ENCODE peak calls at places on chromosomes 13 and 19, in ten cellular contexts. O is NCI-H524 treated with DMSO at 0.1 percent for 48 hours; M is mucosa of descending colon; U is activated T-cell treated with anti-CD3 and anti-CD28 coated beads for 4 hours; J is thyroid gland; W is ELF-1; N is mammary epithelial cell; P is GDM1; F is activated CD4-positive, alpha-beta T cell treated with anti-CD3 and anti-CD28 coated beads, Interleukin-2, amount 50 U/mL, for 24 hours; K is nucleus accumbens. Z is an unnamed sample.

GRCh38 chr13:28492527-28493367 is 2.2 kb downstream of the FLT1 start:
- DNase-seq in O (no peak), M (no peak), U (peak), J (no peak), W (no peak), N (no peak), P (no peak), F (peak), K (no peak), Z (no peak)

GRCh38 chr13:93963266-93964131 is 516.0 kb downstream of the DCT start:
- DNase-seq in O (no peak), M (no peak), U (no peak), J (no peak), W (no peak), N (no peak), P (no peak), F (no peak), K (no peak), Z (no peak)

GRCh38 chr19:41219924-41220567 is 1.0 kb downstream of the AXL start:
- DNase-seq in O (no peak), M (no peak), U (no peak), J (no peak), W (peak), N (peak), P (no peak), F (no peak), K (no peak), Z (peak)

GRCh38 chr19:39264306-39265290 is 3.6 kb upstream of the IFNL2 start:
- DNase-seq in O (no peak), M (no peak), U (no peak), J (no peak), W (peak), N (no peak), P (no peak), F (no peak), K (no peak), Z (no peak)

GRCh38 chr13:112747256-112747655 is 57.4 kb downstream of the ATP11A start:
- DNase-seq in O (no peak), M (no peak), U (no peak), J (peak), W (no peak), N (no peak), P (no peak), F (no peak), K (peak), Z (no peak)

GRCh38 chr13:30856004-30856790 is 49.9 kb upstream of the MEDAG start:
- DNase-seq in O (no peak), M (no peak), U (no peak), J (no peak), W (no peak), N (no peak), P (no peak), F (no peak), K (no peak), Z (no peak)

GRCh38 chr13:114082849-114083645 is 49.4 kb downstream of the RASA3 start:
- DNase-seq in O (no peak), M (no peak), U (no peak), J (no peak), W (peak), N (no peak), P (no peak), F (no peak), K (no peak), Z (no peak)

GRCh38 chr19:57016491-57016890 is 103.3 kb upstream of the USP29 start:
- DNase-seq in O (no peak), M (no peak), U (no peak), J (no peak), W (no peak), N (no peak), P (no peak), F (no peak), K (no peak), Z (no peak)

GRCh38 chr19:10812196-10812595 is 23.8 kb downstream of the TMED1 start:
- DNase-seq in O (no peak), M (no peak), U (no peak), J (no peak), W (peak), N (no peak), P (no peak), F (no peak), K (no peak), Z (peak)

GRCh38 chr13:109568273-109568900 is 218.0 kb downstream of the IRS2 start:
- DNase-seq in O (no peak), M (no peak), U (no peak), J (no peak), W (no peak), N (no peak), P (no peak), F (no peak), K (no peak), Z (no peak)

GRCh38 chr19:23415034-23415433 is 19.8 kb upstream of the ZNF91 start:
- DNase-seq in O (no peak), M (peak), U (no peak), J (peak), W (no peak), N (no peak), P (no peak), F (no peak), K (no peak), Z (no peak)

GRCh38 chr13:100483836-100484381 is 104.7 kb downstream of the GGACT start:
- DNase-seq in O (no peak), M (no peak), U (no peak), J (no peak), W (no peak), N (no peak), P (no peak), F (no peak), K (no peak), Z (no peak)

GRCh38 chr13:39527961-39528720 is 74.9 kb downstream of the LHFPL6 start:
- DNase-seq in O (no peak), M (no peak), U (no peak), J (no peak), W (peak), N (peak), P (no peak), F (no peak), K (no peak), Z (no peak)

GRCh38 chr19:47456721-47457478 is 14.8 kb downstream of the SLC8A2 start:
- DNase-seq in O (no peak), M (no peak), U (no peak), J (no peak), W (no peak), N (no peak), P (no peak), F (no peak), K (no peak), Z (no peak)

GRCh38 chr19:39247701-39248664 is 673 bp downstream of the IFNL4 start:
- DNase-seq in O (no peak), M (no peak), U (no peak), J (no peak), W (peak), N (no peak), P (no peak), F (no peak), K (no peak), Z (no peak)

GRCh38 chr19:7149956-7150705 is 80.6 kb downstream of the ZNF557 start:
- DNase-seq in O (no peak), M (no peak), U (no peak), J (no peak), W (no peak), N (no peak), P (no peak), F (no peak), K (no peak), Z (no peak)

GRCh38 chr13:34627499-34627898 is 314.6 kb upstream of the NBEA start:
- DNase-seq in O (no peak), M (no peak), U (no peak), J (no peak), W (peak), N (no peak), P (no peak), F (no peak), K (no peak), Z (no peak)

GRCh38 chr13:40103864-40104263 is 448.4 kb downstream of the COG6 start:
- DNase-seq in O (no peak), M (no peak), U (no peak), J (no peak), W (no peak), N (no peak), P (no peak), F (no peak), K (no peak), Z (no peak)

GRCh38 chr19:43711751-43712355 is 4.0 kb upstream of the IRGC start:
- DNase-seq in O (no peak), M (no peak), U (no peak), J (no peak), W (no peak), N (peak), P (no peak), F (no peak), K (no peak), Z (no peak)

GRCh38 chr13:93086329-93086728 is 140.3 kb upstream of the GPC6 start:
- DNase-seq in O (no peak), M (no peak), U (no peak), J (no peak), W (no peak), N (no peak), P (no peak), F (no peak), K (no peak), Z (no peak)

GRCh38 chr19:5341448-5341820 is 822 bp upstream of the PTPRS start:
- DNase-seq in O (no peak), M (no peak), U (no peak), J (no peak), W (no peak), N (no peak), P (no peak), F (no peak), K (no peak), Z (no peak)

GRCh38 chr13:76723551-76724232 is 162.5 kb downstream of the KCTD12 start:
- DNase-seq in O (no peak), M (no peak), U (no peak), J (no peak), W (peak), N (peak), P (peak), F (no peak), K (no peak), Z (no peak)

GRCh38 chr13:30696278-30697176 is 38.8 kb upstream of the ALOX5AP start:
- DNase-seq in O (no peak), M (no peak), U (no peak), J (no peak), W (peak), N (no peak), P (peak), F (no peak), K (no peak), Z (no peak)

GRCh38 chr13:40806241-40806640 is 16.8 kb downstream of the SLC25A15 start:
- DNase-seq in O (no peak), M (no peak), U (no peak), J (no peak), W (no peak), N (no peak), P (no peak), F (no peak), K (no peak), Z (no peak)

GRCh38 chr19:37920591-37921450 is 13.8 kb downstream of the SIPA1L3 start:
- DNase-seq in O (no peak), M (no peak), U (no peak), J (peak), W (no peak), N (no peak), P (no peak), F (no peak), K (no peak), Z (no peak)

GRCh38 chr19:34254552-34255432 is at the start of gene GARRE1:
- DNase-seq in O (no peak), M (peak), U (no peak), J (peak), W (peak), N (no peak), P (no peak), F (peak), K (no peak), Z (no peak)

GRCh38 chr19:55581828-55582223 is 1.2 kb upstream of the ZNF579 start:
- DNase-seq in O (no peak), M (no peak), U (no peak), J (peak), W (no peak), N (no peak), P (no peak), F (no peak), K (no peak), Z (no peak)

GRCh38 chr13:46586766-46587509 is 34.0 kb downstream of the LRCH1 start:
- DNase-seq in O (no peak), M (no peak), U (no peak), J (no peak), W (no peak), N (no peak), P (no peak), F (no peak), K (no peak), Z (no peak)

GRCh38 chr19:47512948-47513319 is 1.9 kb downstream of the NAPA start:
- DNase-seq in O (no peak), M (no peak), U (no peak), J (no peak), W (no peak), N (no peak), P (no peak), F (no peak), K (no peak), Z (no peak)

GRCh38 chr19:12574036-12574435 is 22.8 kb upstream of the ZNF564 start:
- DNase-seq in O (no peak), M (no peak), U (no peak), J (no peak), W (no peak), N (no peak), P (peak), F (no peak), K (no peak), Z (no peak)

GRCh38 chr13:66967825-66968597 is 262.1 kb downstream of the PCDH9 start:
- DNase-seq in O (no peak), M (no peak), U (no peak), J (no peak), W (no peak), N (no peak), P (no peak), F (no peak), K (no peak), Z (no peak)

GRCh38 chr19:14005381-14006084 is 587 bp downstream of the RFX1 start:
- DNase-seq in O (peak), M (peak), U (peak), J (peak), W (peak), N (peak), P (peak), F (peak), K (peak), Z (peak)

GRCh38 chr13:44050450-44051063 is 170.9 kb downstream of the LACC1 start:
- DNase-seq in O (no peak), M (no peak), U (no peak), J (no peak), W (no peak), N (peak), P (no peak), F (no peak), K (no peak), Z (no peak)

GRCh38 chr13:113814435-113814821 is 49.4 kb downstream of the GAS6 start:
- DNase-seq in O (no peak), M (no peak), U (no peak), J (peak), W (no peak), N (no peak), P (no peak), F (no peak), K (no peak), Z (no peak)

GRCh38 chr19:49817964-49818690 is at the start of gene MED25:
- DNase-seq in O (peak), M (peak), U (peak), J (peak), W (peak), N (peak), P (peak), F (peak), K (peak), Z (peak)

GRCh38 chr13:113845723-113846638 is 17.9 kb downstream of the GAS6 start:
- DNase-seq in O (no peak), M (peak), U (no peak), J (peak), W (no peak), N (no peak), P (no peak), F (no peak), K (no peak), Z (no peak)

Z was measured in CMK.